ENCODE peak calls at places on chromosomes 13 and 19, in four cellular contexts. M, B, I and N are unnamed samples.

GRCh38 chr19:5153601-5154128 is 184.8 kb downstream of the KDM4B start:
- DNase-seq in B (no peak), M (no peak), I (no peak), N (no peak)

GRCh38 chr19:50728084-50728737 is 5.0 kb downstream of the CLEC11A start:
- DNase-seq in B (peak), M (peak), I (peak), N (peak)

GRCh38 chr13:62626771-62627170 is 1211.1 kb upstream of the PCDH20 start:
- DNase-seq in I (no peak), M (no peak), B (no peak), N (no peak)

GRCh38 chr19:34067861-34068271 is 104.4 kb upstream of the LSM14A start:
- DNase-seq in M (no peak), B (no peak), I (no peak), N (no peak)

GRCh38 chr19:31675187-31675913 is 326.1 kb upstream of the TSHZ3 start:
- DNase-seq in I (no peak), B (no peak), M (no peak), N (no peak)

GRCh38 chr19:45528744-45529453 is 21.6 kb downstream of the VASP start:
- DNase-seq in M (no peak), I (no peak), B (no peak), N (no peak)

GRCh38 chr19:47095707-47096704 is 17.6 kb downstream of the ZC3H4 start:
- DNase-seq in M (no peak), I (no peak), B (peak), N (peak)

GRCh38 chr19:11420894-11421606 is 1.9 kb upstream of the RGL3 start:
- DNase-seq in B (peak), M (no peak), I (peak), N (peak)

GRCh38 chr13:46712524-46712923 is 84.4 kb downstream of the ESD start:
- DNase-seq in B (no peak), M (no peak), I (no peak), N (no peak)

GRCh38 chr19:2337329-2337707 is 8.8 kb downstream of the SPPL2B start:
- DNase-seq in I (no peak), M (no peak), B (no peak), N (no peak)

GRCh38 chr13:32415019-32415418 is 12.9 kb downstream of the N4BP2L1 start:
- DNase-seq in M (no peak), I (no peak), B (no peak), N (no peak)

GRCh38 chr13:48222358-48223015 is 10.5 kb upstream of the ITM2B start:
- DNase-seq in B (peak), M (no peak), I (no peak), N (peak)
- H3K4me3 ChIP-seq in B (peak), M (peak), I (peak), N (peak)

GRCh38 chr13:21018220-21018619 is 43.2 kb downstream of the LATS2 start:
- DNase-seq in B (peak), I (no peak), M (no peak), N (no peak)

GRCh38 chr13:21022056-21022693 is 39.2 kb downstream of the LATS2 start:
- DNase-seq in M (no peak), I (no peak), B (peak), N (no peak)

GRCh38 chr13:21022694-21023325 is 38.6 kb downstream of the LATS2 start:
- DNase-seq in B (peak), M (no peak), I (no peak), N (no peak)

GRCh38 chr13:21020581-21020980 is 40.8 kb downstream of the LATS2 start:
- DNase-seq in B (peak), I (no peak), M (no peak), N (no peak)

GRCh38 chr13:21020176-21020575 is 41.2 kb downstream of the LATS2 start:
- DNase-seq in M (no peak), I (no peak), B (peak), N (no peak)
- H3K27ac ChIP-seq in M (peak), I (no peak), B (peak), N (peak)

DNA sequence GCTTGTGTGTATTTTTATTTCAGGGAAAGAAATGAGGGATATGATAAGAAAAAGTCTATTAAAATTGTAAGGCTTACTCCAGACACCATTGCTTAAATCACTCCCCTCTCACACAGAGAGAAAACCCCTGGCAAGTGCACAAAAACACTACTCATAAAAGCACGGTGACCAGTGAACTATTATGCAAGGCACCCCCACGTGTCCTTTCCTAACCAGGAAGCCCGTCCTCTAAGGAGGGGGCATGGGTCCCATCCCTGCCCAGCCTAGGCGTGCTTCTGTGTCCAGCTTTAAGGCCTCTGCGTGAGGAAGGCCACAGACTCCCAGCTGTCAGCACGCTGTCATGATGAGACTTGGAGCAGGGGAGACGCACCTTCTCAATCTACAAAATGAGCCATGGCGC is 83.5 kb downstream of the SLC7A1 start:
- DNase-seq in I (no peak), B (peak), M (no peak), N (no peak)
- H3K4me3 ChIP-seq in I (no peak), B (no peak), M (no peak), N (no peak)

GRCh38 chr19:18431351-18432197 is 6.4 kb downstream of the ISYNA1 start:
- DNase-seq in M (no peak), B (no peak), I (no peak), N (no peak)
- H3K27ac ChIP-seq in M (no peak), B (no peak), I (no peak), N (no peak)

GRCh38 chr19:35135389-35135909 is 590 bp upstream of the LGI4 start:
- DNase-seq in B (peak), I (peak), M (peak), N (peak)

GRCh38 chr19:35133826-35134225 is 1.0 kb downstream of the LGI4 start:
- DNase-seq in B (no peak), I (no peak), M (no peak), N (no peak)

GRCh38 chr19:35132254-35132653 is 2.6 kb downstream of the LGI4 start:
- DNase-seq in B (no peak), I (no peak), M (no peak), N (no peak)

GRCh38 chr19:35136231-35136630 is 1.4 kb upstream of the LGI4 start:
- DNase-seq in I (no peak), B (no peak), M (no peak), N (no peak)

GRCh38 chr19:35134601-35135091 is at the start of gene LGI4:
- DNase-seq in B (no peak), I (no peak), M (no peak), N (no peak)
- H3K4me3 ChIP-seq in B (peak), I (no peak), M (peak), N (peak)